ENCODE peak calls at places on chromosomes 7 and 10, in ten cellular contexts. C is SK-N-SH, R is HuH-7.5, Z is H9, W is NCI-H1694 treated with DMSO at 0.1 percent for 48 hours, M is NCI-H1436 treated with DMSO at 0.1 percent for 48 hours, K is type B pancreatic cell, N is Daoy, S is T-helper 9 cell, U is IMR-90. J is an unnamed sample.

GRCh38 chr10:57017356-57018037 is 656.4 kb upstream of the ZWINT start:
- DNase-seq in C (no peak), R (no peak), Z (no peak), W (no peak), M (no peak), K (no peak), N (no peak), S (no peak), U (no peak), J (no peak)

GRCh38 chr7:139651308-139651707 is 126.5 kb downstream of the HIPK2 start:
- DNase-seq in C (peak), R (no peak), Z (no peak), W (no peak), M (no peak), K (no peak), N (peak), S (no peak), U (peak), J (no peak)

GRCh38 chr10:8400151-8400550 is 345.7 kb downstream of the GATA3 start:
- DNase-seq in C (no peak), R (no peak), Z (no peak), W (no peak), M (no peak), K (no peak), N (no peak), S (no peak), U (no peak), J (no peak)

GRCh38 chr7:52689912-52690311 is 345.5 kb upstream of the POM121L12 start:
- DNase-seq in C (no peak), R (no peak), Z (no peak), W (no peak), M (no peak), K (no peak), N (no peak), S (no peak), U (no peak), J (no peak)

GRCh38 chr7:150964593-150965111 is 13.5 kb downstream of the KCNH2 start:
- DNase-seq in C (peak), R (peak), Z (peak), W (peak), M (no peak), K (no peak), N (no peak), S (no peak), U (no peak), J (no peak)

GRCh38 chr10:102540023-102540422 is 36.3 kb downstream of the SUFU start:
- DNase-seq in C (peak), R (peak), Z (no peak), W (peak), M (no peak), K (no peak), N (no peak), S (no peak), U (peak), J (no peak)

GRCh38 chr7:36650766-36651310 is 73.5 kb downstream of the AOAH start:
- DNase-seq in C (no peak), R (no peak), Z (no peak), W (no peak), M (no peak), K (no peak), N (no peak), S (no peak), U (no peak), J (no peak)

GRCh38 chr7:78794101-78794500 is 659.4 kb downstream of the MAGI2 start:
- DNase-seq in C (no peak), R (no peak), Z (no peak), W (no peak), M (no peak), K (no peak), N (no peak), S (no peak), U (peak), J (no peak)

GRCh38 chr10:113708640-113709039 is 28.9 kb downstream of the CASP7 start:
- DNase-seq in C (no peak), R (no peak), Z (no peak), W (no peak), M (no peak), K (no peak), N (no peak), S (no peak), U (no peak), J (no peak)

GRCh38 chr7:36092221-36092771 is 60.8 kb upstream of the EEPD1 start:
- DNase-seq in C (no peak), R (no peak), Z (no peak), W (no peak), M (no peak), K (no peak), N (no peak), S (no peak), U (no peak), J (no peak)

GRCh38 chr10:27745719-27746363 is at the start of gene MKX:
- DNase-seq in C (peak), R (no peak), Z (peak), W (peak), M (no peak), K (peak), N (peak), S (peak), U (peak), J (no peak)

J was measured in vagina.